ENCODE peak calls at places on chromosome 12, in six cellular contexts. F, K, C, E, Z and O are unnamed samples.

GRCh38 chr12:116469344-116469743 is 89.8 kb upstream of the MAP1LC3B2 start:
- DNase-seq in E (no peak), C (no peak), K (no peak), F (no peak), Z (no peak), O (no peak)

GRCh38 chr12:89192419-89192818 is 159.9 kb downstream of the DUSP6 start:
- DNase-seq in Z (peak; percentile 22), F (no peak), C (no peak), K (peak; percentile 79), E (no peak), O (no peak)

GRCh38 chr12:32533971-32534590 is 134.7 kb downstream of the FGD4 start:
- DNase-seq in K (peak; percentile 98), E (peak; percentile 87), F (peak; percentile 60), C (no peak), Z (peak; percentile 5), O (peak; percentile 95)

GRCh38 chr12:116964004-116964739 is 53.4 kb downstream of the FBXW8 start:
- DNase-seq in E (no peak), K (peak; percentile 7), C (no peak), F (no peak), Z (no peak), O (no peak)

GRCh38 chr12:30847259-30847658 is 79.3 kb upstream of the TSPAN11 start:
- DNase-seq in K (peak; percentile 70), C (no peak), E (peak; percentile 78), Z (peak; percentile 64), F (no peak), O (peak; percentile 68)

GRCh38 chr12:88509347-88509746 is 70.9 kb downstream of the KITLG start:
- DNase-seq in F (no peak), C (no peak), E (no peak), Z (no peak), K (peak; percentile 52), O (no peak)

GRCh38 chr12:26791328-26791791 is 41.6 kb downstream of the ITPR2 start:
- DNase-seq in C (no peak), F (no peak), K (peak; percentile 43), Z (no peak), E (peak; percentile 58), O (peak; percentile 63)

GRCh38 chr12:114681149-114681849 is 2.7 kb downstream of the TBX3 start:
- DNase-seq in Z (no peak), K (peak; percentile 65), E (peak; percentile 66), F (peak; percentile 25), C (no peak), O (peak; percentile 65)

GRCh38 chr12:131609762-131610161 is 101.1 kb upstream of the SFSWAP start:
- DNase-seq in F (no peak), C (no peak), E (no peak), Z (no peak), K (no peak), O (no peak)

GRCh38 chr12:89059721-89060120 is 292.6 kb downstream of the DUSP6 start:
- DNase-seq in K (no peak), Z (no peak), F (no peak), E (no peak), C (no peak), O (no peak)

GRCh38 chr12:10163084-10163483 is 8.8 kb downstream of the OLR1 start:
- DNase-seq in E (no peak), F (no peak), C (no peak), K (no peak), Z (no peak), O (no peak)

GRCh38 chr12:22728989-22729388 is 104.0 kb downstream of the ETNK1 start:
- DNase-seq in E (no peak), K (no peak), C (no peak), F (no peak), Z (no peak), O (peak; percentile 13)

GRCh38 chr12:12086331-12086730 is 15.6 kb downstream of the BCL2L14 start:
- DNase-seq in E (no peak), Z (no peak), K (no peak), F (no peak), C (no peak), O (no peak)

GRCh38 chr12:20731274-20731673 is 36.1 kb downstream of the SLCO1C1 start:
- DNase-seq in F (no peak), C (no peak), Z (no peak), K (no peak), E (peak; percentile 19), O (no peak)

GRCh38 chr12:105192624-105193225 is 43.2 kb downstream of the APPL2 start:
- DNase-seq in K (no peak), E (no peak), C (no peak), F (no peak), Z (no peak), O (no peak)

DNA sequence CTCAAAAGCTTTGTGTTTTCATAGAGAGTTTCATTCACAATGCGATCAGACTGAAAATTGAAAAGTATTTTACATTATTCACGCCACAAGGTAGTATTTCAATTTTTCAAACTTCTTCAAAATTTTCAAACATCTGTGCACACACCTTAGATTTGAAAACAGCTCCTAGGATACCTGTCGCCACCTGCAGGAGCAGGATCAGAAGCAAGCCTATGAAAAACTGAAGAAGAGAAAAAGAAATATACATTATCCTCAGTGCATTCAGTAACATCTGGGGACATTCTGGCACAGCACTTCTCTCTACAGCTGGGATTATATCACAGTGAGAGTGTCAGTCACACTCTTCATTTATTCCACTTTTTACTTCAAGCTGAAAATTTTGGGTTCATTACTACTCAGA is 19.8 kb downstream of the TSPAN8 start:
- DNase-seq in C (no peak), E (no peak), Z (no peak), K (no peak), F (no peak), O (no peak)
- TF ChIP-seq CTCF in C (no peak), E (no peak), Z (peak; percentile 14), K (no peak), F (no peak), O (no peak)

GRCh38 chr12:108598553-108599250 is 818 bp upstream of the TMEM119 start:
- DNase-seq in Z (no peak), K (no peak), F (no peak), C (no peak), E (no peak), O (no peak)

GRCh38 chr12:108594960-108595710 is 2.7 kb downstream of the TMEM119 start:
- DNase-seq in K (no peak), E (no peak), F (no peak), C (no peak), Z (no peak), O (no peak)

GRCh38 chr12:108595711-108596647 is 1.9 kb downstream of the TMEM119 start:
- DNase-seq in C (no peak), Z (no peak), K (no peak), E (no peak), F (no peak), O (no peak)

GRCh38 chr12:108597559-108598471 is at the start of gene TMEM119:
- DNase-seq in F (peak; percentile 41), Z (no peak), E (peak; percentile 77), K (peak; percentile 37), C (no peak), O (no peak)

DNA sequence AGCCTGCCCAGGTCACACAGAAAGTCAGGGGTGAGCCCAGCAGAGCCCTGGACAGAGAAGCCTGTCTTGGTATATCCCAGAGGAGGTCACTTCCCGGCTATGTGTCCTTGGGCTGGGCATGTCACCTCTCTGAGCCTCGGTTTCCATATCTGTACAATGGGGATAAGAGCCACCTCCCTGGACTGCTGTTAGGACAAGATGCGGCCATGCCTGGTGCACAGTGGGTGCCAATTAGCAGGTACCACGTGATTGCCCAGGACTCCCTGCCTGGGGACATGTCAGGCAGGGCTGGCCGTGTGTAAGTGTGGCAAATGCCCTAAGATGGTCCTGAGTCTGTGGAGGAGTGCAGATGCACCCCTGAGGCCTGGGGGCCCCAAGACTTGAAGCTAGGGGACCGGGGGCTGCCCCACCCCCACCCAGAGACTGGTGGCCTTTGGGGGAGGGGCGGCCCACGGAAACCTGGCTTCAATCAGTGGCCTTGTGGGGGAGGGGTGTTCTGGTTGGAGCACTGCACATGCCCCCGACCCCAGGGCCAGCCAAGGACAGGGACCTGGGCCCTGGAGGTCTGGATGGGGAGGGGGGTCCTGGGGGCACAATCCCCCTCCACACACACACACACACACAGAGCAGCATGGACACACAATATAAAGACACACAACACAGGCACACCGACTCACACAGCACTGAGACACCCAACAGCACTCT is 878 bp downstream of the TMEM119 start:
- DNase-seq in F (no peak), Z (no peak), E (no peak), C (no peak), K (no peak), O (no peak)
- H3K4me3 ChIP-seq in F (peak overlapping the region; percentile 25), Z (no peak overlapping the region), E (peak overlapping the region; percentile 93), C (peak overlapping the region; percentile 44), K (peak overlapping the region; percentile 38), O (peak overlapping the region; percentile 20)

GRCh38 chr12:16581416-16581815 is 24.5 kb downstream of the LMO3 start:
- DNase-seq in E (no peak), K (peak; percentile 46), F (no peak), C (no peak), Z (no peak), O (no peak)

GRCh38 chr12:16586350-16587109 is 19.4 kb downstream of the LMO3 start:
- DNase-seq in C (no peak), K (peak; percentile 64), E (peak; percentile 97), Z (no peak), F (peak; percentile 46), O (peak; percentile 65)

GRCh38 chr12:16587110-16587453 is 18.9 kb downstream of the LMO3 start:
- DNase-seq in K (no peak), E (no peak), Z (no peak), C (no peak), F (no peak), O (no peak)

GRCh38 chr12:16585781-16586180 is 20.2 kb downstream of the LMO3 start:
- DNase-seq in Z (no peak), C (no peak), K (no peak), E (no peak), F (no peak), O (no peak)

DNA sequence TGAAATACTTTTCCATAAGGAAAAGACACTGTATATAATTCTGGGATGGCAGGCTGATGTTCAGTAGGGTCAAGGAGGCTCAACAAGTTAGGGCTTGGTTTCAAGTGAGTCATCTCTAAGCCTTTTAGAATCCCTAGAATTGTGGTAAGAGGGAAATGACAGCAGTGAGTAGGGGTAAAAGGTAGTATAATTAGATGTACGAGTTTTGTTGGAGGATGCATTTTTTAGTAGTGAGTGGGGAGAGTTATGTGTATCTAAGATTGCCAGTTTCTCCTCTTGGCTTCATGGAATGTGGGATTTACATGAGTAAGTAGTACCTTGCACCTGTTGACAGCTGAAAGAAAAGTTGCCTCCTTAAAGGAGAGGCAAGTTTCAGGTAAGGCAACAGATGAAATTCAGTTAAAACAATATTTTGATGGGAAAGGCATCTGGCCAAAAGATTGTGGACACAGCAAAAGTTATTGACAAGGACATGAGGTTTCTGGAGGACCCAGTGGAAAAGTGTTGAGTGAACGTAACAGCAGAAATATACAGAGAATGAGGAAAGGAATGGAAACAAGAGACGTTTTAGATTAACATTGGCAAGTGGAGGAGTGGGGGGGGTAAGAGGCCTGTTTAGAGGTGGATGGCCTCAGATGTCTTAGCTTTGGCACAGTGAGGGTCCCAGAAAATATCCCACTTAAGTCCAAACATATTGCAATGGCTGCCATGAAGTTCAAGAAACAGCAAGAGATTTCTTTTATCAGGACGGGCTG is 21.8 kb downstream of the LMO3 start:
- DNase-seq in F (no peak), Z (no peak), K (peak; percentile 69), E (peak; percentile 58), C (no peak), O (peak; percentile 46)
- TF ChIP-seq CTCF in F (no peak), Z (no peak), K (no peak), E (no peak), C (no peak), O (no peak)

DNA sequence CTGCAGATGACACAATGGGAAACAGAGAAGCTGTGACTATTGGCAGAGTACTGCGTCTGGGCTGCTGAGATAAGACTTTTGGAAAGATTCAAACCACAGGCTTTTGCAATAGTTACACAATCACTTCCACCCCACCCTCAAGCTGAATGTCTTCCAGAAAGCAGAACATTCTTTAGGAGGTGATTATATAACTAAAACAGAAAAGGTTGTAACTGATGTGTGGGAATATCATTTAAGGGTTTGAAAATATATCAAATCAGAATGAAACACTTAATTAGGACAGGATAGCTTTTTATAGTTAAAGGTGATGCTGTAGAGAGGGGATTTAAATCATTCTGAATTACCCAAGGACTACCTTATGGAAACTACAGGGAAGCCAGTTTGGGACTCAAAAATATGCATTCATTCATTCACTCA is 75.2 kb upstream of the TMPO start:
- DNase-seq in E (peak; percentile 99), F (peak; percentile 33), K (peak; percentile 95), C (peak; percentile 70), Z (no peak), O (peak; percentile 86)
- H3K4me3 ChIP-seq in E (no peak overlapping the region), F (no peak overlapping the region), K (no peak overlapping the region), C (peak overlapping the region; percentile 11), Z (no peak overlapping the region), O (no peak overlapping the region)